ENCODE peak calls at places on chromosome 11, in five cellular contexts. R, M, E, G and Y are unnamed samples.
A peak's percentile ranks its signal among the peaks of the same experiment; 100 is the strongest.

GRCh38 chr11:121137005-121137404 is 36.0 kb downstream of the TECTA start:
- DNase-seq in R (no peak), M (no peak), E (no peak), G (no peak), Y (no peak)

GRCh38 chr11:3164540-3165151 is 464 bp downstream of the OSBPL5 start:
- DNase-seq in R (peak; percentile 26), M (no peak), E (no peak), G (peak; percentile 72), Y (no peak)

GRCh38 chr11:101456812-101457211 is 127.0 kb downstream of the TRPC6 start:
- DNase-seq in R (peak; percentile 37), M (peak; percentile 42), E (peak; percentile 24), G (no peak), Y (no peak)

GRCh38 chr11:134071766-134072403 is 3.0 kb downstream of the JAM3 start:
- DNase-seq in R (no peak), M (no peak), E (no peak), G (peak; percentile 40), Y (no peak)

GRCh38 chr11:128911239-128911638 is 20.1 kb downstream of the KCNJ5 start:
- DNase-seq in R (no peak), M (no peak), E (no peak), G (no peak), Y (no peak)

GRCh38 chr11:64048042-64048854 is 12.5 kb downstream of the FLRT1 start:
- DNase-seq in R (no peak), M (no peak), E (no peak), G (no peak), Y (no peak)

GRCh38 chr11:15884131-15884530 is 472.2 kb downstream of the SOX6 start:
- DNase-seq in R (no peak), M (no peak), E (no peak), G (no peak), Y (no peak)

GRCh38 chr11:3867209-3868071 is 12.0 kb downstream of the STIM1 start:
- DNase-seq in R (no peak), M (peak; percentile 30), E (peak; percentile 79), G (no peak), Y (no peak)

GRCh38 chr11:2569731-2570210 is 125.0 kb downstream of the KCNQ1 start:
- DNase-seq in R (no peak), M (no peak), E (no peak), G (no peak), Y (no peak)

GRCh38 chr11:87134524-87135106 is 96.9 kb downstream of the TMEM135 start:
- DNase-seq in R (no peak), M (no peak), E (no peak), G (no peak), Y (no peak)

GRCh38 chr11:23974046-23974445 is 522.8 kb upstream of the LUZP2 start:
- DNase-seq in R (no peak), M (no peak), E (no peak), G (no peak), Y (no peak)

GRCh38 chr11:131667566-131667965 is 297.2 kb downstream of the NTM start:
- DNase-seq in R (no peak), M (no peak), E (no peak), G (no peak), Y (no peak)

GRCh38 chr11:131671320-131671719 is 300.9 kb downstream of the NTM start:
- DNase-seq in R (no peak), M (no peak), E (no peak), G (no peak), Y (no peak)

GRCh38 chr11:131666617-131667016 is 296.2 kb downstream of the NTM start:
- DNase-seq in R (no peak), M (peak; percentile 70), E (no peak), G (no peak), Y (no peak)

GRCh38 chr11:131670876-131671275 is 300.5 kb downstream of the NTM start:
- DNase-seq in R (no peak), M (no peak), E (no peak), G (no peak), Y (no peak)

DNA sequence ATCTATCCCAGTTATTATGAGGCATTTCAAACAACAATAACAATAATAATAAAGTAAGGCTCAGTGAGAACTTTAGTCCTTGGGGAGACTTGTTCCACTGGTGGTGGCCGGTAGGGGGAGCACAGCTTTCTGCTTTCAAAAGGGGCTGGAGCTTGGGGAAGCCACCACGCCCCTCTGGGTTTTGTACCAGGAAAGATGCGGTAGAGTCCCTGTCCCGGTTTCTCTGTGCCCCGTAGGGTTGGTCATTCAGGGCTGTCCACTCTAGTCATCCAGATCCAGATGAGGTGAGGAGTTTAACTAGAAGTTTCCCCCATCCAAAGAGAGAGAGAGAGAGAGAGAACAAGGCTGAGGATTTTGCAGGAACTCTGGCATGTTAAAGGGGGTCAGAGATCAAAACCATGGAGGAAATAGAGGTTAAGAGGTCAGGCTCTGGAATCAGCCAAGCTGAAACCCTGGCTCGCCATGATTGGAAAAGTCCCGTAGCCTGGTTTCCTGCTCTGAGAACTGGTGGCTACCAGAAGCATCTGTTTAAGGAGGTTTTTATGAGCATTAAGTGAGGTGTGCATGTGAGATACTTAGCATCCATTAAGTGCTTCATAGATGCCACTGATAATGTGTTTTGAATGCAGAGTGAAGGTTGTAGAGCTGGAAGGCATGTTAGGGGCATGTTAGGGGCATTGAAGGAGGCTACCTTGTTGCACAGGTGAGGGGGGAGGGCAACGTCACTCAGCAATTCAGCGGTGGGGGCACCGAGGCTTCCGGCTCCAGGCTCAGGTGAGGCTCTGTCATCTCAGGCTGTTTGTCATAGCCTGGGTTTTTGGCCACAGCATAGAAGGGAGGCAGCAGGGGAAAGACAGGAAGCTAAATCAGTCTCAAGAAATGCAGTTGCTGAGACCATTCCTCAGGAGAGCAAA is 298.7 kb downstream of the NTM start:
- DNase-seq in R (peak; percentile 71), M (peak; percentile 48), E (peak; percentile 48), G (peak; percentile 92), Y (no peak)
- TF ChIP-seq CTCF in R (peak; percentile 86), M (peak; percentile 70), E (peak; percentile 84), G (peak; percentile 94), Y (peak; percentile 46)

DNA sequence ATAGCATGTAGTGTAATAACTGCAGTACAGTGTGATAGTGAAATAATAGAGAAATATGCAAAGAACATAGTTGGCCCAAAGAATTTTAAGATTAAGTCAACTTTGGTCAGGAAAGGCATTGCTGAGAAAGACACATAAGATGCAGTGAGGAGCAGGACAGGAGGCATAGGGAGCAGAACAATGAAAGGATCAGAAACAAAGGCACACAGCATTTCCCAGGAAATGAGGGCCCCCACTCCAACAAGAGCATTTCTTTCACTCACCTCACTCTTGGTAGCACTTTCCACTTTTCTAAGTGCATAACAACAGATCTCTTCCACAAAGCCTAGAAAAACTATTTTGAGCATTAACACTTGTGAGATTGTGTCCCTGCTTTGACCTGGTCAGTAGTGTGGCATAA is 238.4 kb upstream of the FAT3 start:
- DNase-seq in R (no peak), M (no peak), E (no peak), G (peak; percentile 13), Y (no peak)
- TF ChIP-seq CTCF in R (no peak), M (no peak), E (no peak), G (no peak), Y (no peak)

DNA sequence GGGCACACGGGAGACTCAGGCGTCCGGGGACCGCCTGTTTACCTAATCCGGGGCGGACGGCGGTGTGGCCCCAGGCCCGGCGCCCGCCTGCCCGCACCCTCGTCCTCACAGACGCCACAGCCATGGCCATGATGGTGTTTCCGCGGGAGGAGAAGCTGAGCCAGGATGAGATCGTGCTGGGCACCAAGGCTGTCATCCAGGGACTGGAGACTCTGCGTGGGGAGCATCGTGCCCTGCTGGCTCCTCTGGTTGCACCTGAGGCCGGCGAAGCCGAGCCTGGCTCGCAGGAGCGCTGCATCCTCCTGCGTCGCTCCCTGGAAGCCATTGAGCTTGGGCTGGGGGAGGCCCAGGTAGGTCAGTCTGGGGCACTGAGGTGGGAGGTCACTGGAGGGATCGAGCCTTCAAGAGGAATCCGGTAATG is 10.0 kb upstream of the RAB1B start:
- DNase-seq in R (no peak), M (no peak), E (no peak), G (no peak), Y (no peak)
- TF ChIP-seq CTCF in R (peak; percentile 44), M (no peak), E (no peak), G (no peak), Y (no peak)

DNA sequence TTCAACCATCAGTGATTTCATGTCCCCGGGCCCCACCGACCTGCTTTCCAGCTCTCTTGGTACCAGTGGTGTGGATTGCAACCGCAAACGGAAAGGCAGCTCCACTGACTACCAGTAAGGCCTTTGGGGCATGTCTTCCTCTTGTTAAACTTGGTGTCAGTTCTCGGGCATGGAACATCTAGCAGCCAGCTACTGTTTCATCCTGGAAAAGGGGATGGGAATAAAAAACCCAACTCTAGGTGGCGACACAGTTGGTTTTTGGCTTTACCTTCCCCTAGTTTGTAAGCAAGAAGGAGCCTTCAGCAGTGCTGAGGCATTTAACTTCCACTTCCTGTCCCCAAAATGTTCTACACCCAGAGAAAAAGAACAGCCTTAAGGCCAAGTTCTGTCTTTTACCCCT is 76.7 kb downstream of the BMAL1 start:
- DNase-seq in R (peak; percentile 34), M (peak; percentile 22), E (peak; percentile 50), G (peak; percentile 76), Y (no peak)
- TF ChIP-seq CTCF in R (peak; percentile 59), M (peak; percentile 35), E (peak; percentile 49), G (peak; percentile 63), Y (peak; percentile 44)

DNA sequence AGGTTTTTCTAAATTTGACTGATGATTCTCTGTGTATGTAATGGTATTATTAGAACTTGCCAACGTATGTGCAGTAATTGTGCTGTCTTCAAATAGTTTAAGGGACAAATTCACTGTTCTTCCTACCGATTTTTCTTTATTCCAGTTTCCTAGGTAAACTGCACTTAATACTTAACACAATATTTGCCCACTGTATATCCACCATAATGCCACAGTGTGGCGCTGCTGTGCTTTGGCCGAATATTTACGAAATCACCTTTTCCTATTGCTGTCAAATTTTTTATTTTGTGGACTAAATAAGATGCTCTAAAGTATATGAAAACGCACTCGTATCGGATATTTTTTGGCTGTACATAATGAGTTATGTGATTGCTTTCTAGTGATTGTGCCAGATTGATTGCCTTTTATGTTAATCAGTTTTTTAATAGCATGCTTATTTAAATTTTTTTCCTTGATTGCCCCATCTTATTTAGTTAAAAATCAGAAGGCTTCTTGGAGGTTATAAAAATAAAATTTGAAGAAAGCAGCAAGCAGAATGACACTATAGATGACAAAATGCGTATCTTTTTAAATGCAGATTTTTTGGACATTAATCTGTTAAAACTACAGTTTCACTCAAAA is 10.5 kb downstream of the AASDHPPT start:
- DNase-seq in R (peak; percentile 71), M (peak; percentile 70), E (peak; percentile 74), G (peak; percentile 63), Y (no peak)
- TF ChIP-seq CTCF in R (peak; percentile 97), M (peak; percentile 92), E (peak; percentile 85), G (peak; percentile 99), Y (peak; percentile 90)